ENCODE peak calls at places on chromosome 17, in eight cellular contexts. U, M, F, O, W, K, Z and P are unnamed samples.

GRCh38 chr17:57972151-57972550 is 15.9 kb downstream of the VEZF1 start:
- DNase-seq in U (no peak), M (no peak), F (no peak), O (no peak), W (no peak), K (no peak), Z (no peak), P (no peak)

GRCh38 chr17:75753514-75754377 is 11.2 kb downstream of the GALK1 start:
- DNase-seq in U (no peak), M (no peak), F (peak), O (no peak), W (peak), K (peak), Z (no peak), P (peak)

GRCh38 chr17:9018731-9019130 is 2.6 kb upstream of the NTN1 start:
- DNase-seq in U (no peak), M (no peak), F (no peak), O (no peak), W (no peak), K (no peak), Z (no peak), P (no peak)

GRCh38 chr17:71632328-71632727 is 488.5 kb upstream of the SOX9 start:
- DNase-seq in U (no peak), M (no peak), F (peak), O (peak), W (no peak), K (no peak), Z (no peak), P (no peak)

GRCh38 chr17:38893612-38894011 is 23.8 kb downstream of the LASP1 start:
- DNase-seq in U (no peak), M (no peak), F (no peak), O (no peak), W (no peak), K (no peak), Z (no peak), P (peak)

GRCh38 chr17:18371455-18371854 is 6.1 kb upstream of the EVPLL start:
- DNase-seq in U (no peak), M (no peak), F (no peak), O (no peak), W (no peak), K (no peak), Z (no peak), P (no peak)

GRCh38 chr17:70310251-70310672 is 140.9 kb downstream of the KCNJ2 start:
- DNase-seq in U (no peak), M (no peak), F (no peak), O (no peak), W (no peak), K (no peak), Z (no peak), P (no peak)

GRCh38 chr17:44167181-44167861 is 3.2 kb upstream of the ASB16 start:
- DNase-seq in U (no peak), M (no peak), F (no peak), O (no peak), W (no peak), K (no peak), Z (no peak), P (no peak)

GRCh38 chr17:65633988-65634387 is 72.5 kb upstream of the AXIN2 start:
- DNase-seq in U (no peak), M (no peak), F (no peak), O (no peak), W (no peak), K (no peak), Z (peak), P (no peak)

GRCh38 chr17:80005360-80006338 is 30.0 kb downstream of the TBC1D16 start:
- DNase-seq in U (no peak), M (no peak), F (peak), O (peak), W (peak), K (peak), Z (no peak), P (peak)

GRCh38 chr17:21168555-21168865 is 41.7 kb downstream of the DHRS7B start:
- DNase-seq in U (no peak), M (no peak), F (no peak), O (no peak), W (no peak), K (no peak), Z (no peak), P (no peak)

GRCh38 chr17:77501101-77501566 is 360.4 kb downstream of the SEC14L1 start:
- DNase-seq in U (no peak), M (no peak), F (no peak), O (no peak), W (no peak), K (no peak), Z (no peak), P (peak)

GRCh38 chr17:58491510-58492045 is 3.4 kb upstream of the HSF5 start:
- DNase-seq in U (no peak), M (no peak), F (no peak), O (no peak), W (no peak), K (no peak), Z (no peak), P (no peak)

GRCh38 chr17:73118139-73118538 is 25.7 kb upstream of the SLC39A11 start:
- DNase-seq in U (no peak), M (no peak), F (no peak), O (no peak), W (no peak), K (no peak), Z (no peak), P (no peak)

GRCh38 chr17:45888392-45888791 is 6.0 kb upstream of the MAPT start:
- DNase-seq in U (no peak), M (no peak), F (no peak), O (no peak), W (no peak), K (no peak), Z (no peak), P (no peak)

GRCh38 chr17:40598928-40599627 is 33.8 kb upstream of the CCR7 start:
- DNase-seq in U (peak), M (no peak), F (no peak), O (no peak), W (no peak), K (no peak), Z (no peak), P (no peak)

GRCh38 chr17:77100009-77100408 is 40.8 kb upstream of the SEC14L1 start:
- DNase-seq in U (peak), M (no peak), F (no peak), O (no peak), W (no peak), K (peak), Z (no peak), P (peak)

GRCh38 chr17:56320443-56320842 is 167.2 kb downstream of the ANKFN1 start:
- DNase-seq in U (no peak), M (no peak), F (no peak), O (no peak), W (no peak), K (no peak), Z (no peak), P (peak)

GRCh38 chr17:29241015-29241963 is 5.4 kb upstream of the CRYBA1 start:
- DNase-seq in U (no peak), M (no peak), F (peak), O (peak), W (no peak), K (peak), Z (no peak), P (peak)

GRCh38 chr17:2947588-2947950 is 115.8 kb downstream of the OR1D5 start:
- DNase-seq in U (no peak), M (no peak), F (no peak), O (no peak), W (no peak), K (no peak), Z (no peak), P (no peak)

GRCh38 chr17:2947996-2948550 is 115.3 kb downstream of the OR1D5 start:
- DNase-seq in U (no peak), M (no peak), F (no peak), O (no peak), W (no peak), K (no peak), Z (no peak), P (no peak)

GRCh38 chr17:2950846-2951245 is 112.6 kb downstream of the OR1D5 start:
- DNase-seq in U (no peak), M (no peak), F (no peak), O (no peak), W (no peak), K (no peak), Z (no peak), P (no peak)

GRCh38 chr17:2948721-2949468 is 114.5 kb downstream of the OR1D5 start:
- DNase-seq in U (no peak), M (no peak), F (no peak), O (no peak), W (no peak), K (no peak), Z (no peak), P (no peak)

GRCh38 chr17:2949469-2950044 is 113.8 kb downstream of the OR1D5 start:
- DNase-seq in U (no peak), M (no peak), F (no peak), O (peak), W (no peak), K (no peak), Z (no peak), P (no peak)
- H3K27ac ChIP-seq in U (no peak), M (peak), F (no peak), O (no peak), W (no peak), K (no peak), Z (no peak), P (no peak)

GRCh38 chr17:61942085-61942484 is 14.3 kb upstream of the INTS2 start:
- DNase-seq in U (no peak), M (no peak), F (no peak), O (no peak), W (no peak), K (no peak), Z (no peak), P (no peak)

GRCh38 chr17:61946359-61946758 is 18.6 kb upstream of the INTS2 start:
- DNase-seq in U (no peak), M (no peak), F (no peak), O (no peak), W (no peak), K (no peak), Z (no peak), P (no peak)

GRCh38 chr17:61943117-61943516 is 15.3 kb upstream of the INTS2 start:
- DNase-seq in U (no peak), M (no peak), F (no peak), O (no peak), W (no peak), K (no peak), Z (no peak), P (no peak)

GRCh38 chr17:61947367-61948078 is 19.7 kb upstream of the INTS2 start:
- DNase-seq in U (no peak), M (no peak), F (no peak), O (no peak), W (no peak), K (no peak), Z (no peak), P (no peak)
- H3K27ac ChIP-seq in U (no peak), M (no peak), F (no peak), O (no peak), W (no peak), K (no peak), Z (no peak), P (no peak)

GRCh38 chr17:3801043-3801746 is at the start of gene ITGAE:
- DNase-seq in U (no peak), M (no peak), F (no peak), O (no peak), W (no peak), K (no peak), Z (no peak), P (no peak)

GRCh38 chr17:3803308-3803640 is 2.3 kb upstream of the ITGAE start:
- DNase-seq in U (no peak), M (no peak), F (no peak), O (no peak), W (no peak), K (no peak), Z (no peak), P (no peak)

GRCh38 chr17:3804503-3804931 is 3.5 kb upstream of the ITGAE start:
- DNase-seq in U (no peak), M (no peak), F (no peak), O (no peak), W (no peak), K (no peak), Z (no peak), P (no peak)

GRCh38 chr17:3801792-3802191 is 804 bp upstream of the ITGAE start:
- DNase-seq in U (no peak), M (no peak), F (no peak), O (no peak), W (no peak), K (no peak), Z (no peak), P (no peak)

GRCh38 chr17:3802461-3803307 is 1.7 kb upstream of the ITGAE start:
- DNase-seq in U (peak), M (no peak), F (no peak), O (no peak), W (no peak), K (no peak), Z (peak), P (no peak)
- H3K27ac ChIP-seq in U (no peak), M (peak), F (no peak), O (no peak), W (no peak), K (peak), Z (peak), P (no peak)

GRCh38 chr17:42844271-42844670 is at the start of gene AOC2:
- DNase-seq in U (no peak), M (no peak), F (no peak), O (no peak), W (no peak), K (no peak), Z (no peak), P (no peak)
- H3K27ac ChIP-seq in U (no peak), M (no peak), F (no peak), O (no peak), W (no peak), K (peak), Z (no peak), P (no peak)

GRCh38 chr17:15514469-15514868 is 47.0 kb upstream of the CDRT4 start:
- DNase-seq in U (no peak), M (no peak), F (no peak), O (no peak), W (no peak), K (no peak), Z (no peak), P (no peak)

GRCh38 chr17:15516150-15516549 is 47.1 kb downstream of the TVP23C start:
- DNase-seq in U (no peak), M (no peak), F (no peak), O (no peak), W (no peak), K (no peak), Z (no peak), P (no peak)

GRCh38 chr17:15512310-15512709 is 44.9 kb upstream of the CDRT4 start:
- DNase-seq in U (no peak), M (no peak), F (no peak), O (no peak), W (no peak), K (no peak), Z (no peak), P (no peak)

GRCh38 chr17:15513058-15513858 is 45.8 kb upstream of the CDRT4 start:
- DNase-seq in U (no peak), M (no peak), F (no peak), O (no peak), W (no peak), K (no peak), Z (no peak), P (no peak)

GRCh38 chr17:15513859-15514446 is 46.5 kb upstream of the CDRT4 start:
- DNase-seq in U (no peak), M (no peak), F (no peak), O (no peak), W (no peak), K (no peak), Z (no peak), P (no peak)
- H3K27ac ChIP-seq in U (peak), M (no peak), F (no peak), O (no peak), W (no peak), K (peak), Z (peak), P (no peak)

GRCh38 chr17:35121315-35121714 is at the start of gene FNDC8:
- DNase-seq in U (no peak), M (no peak), F (no peak), O (no peak), W (no peak), K (no peak), Z (no peak), P (no peak)

GRCh38 chr17:35116845-35117244 is 2.8 kb downstream of the RAD51D start:
- DNase-seq in U (no peak), M (no peak), F (no peak), O (no peak), W (no peak), K (no peak), Z (no peak), P (peak)

GRCh38 chr17:35117984-35118383 is 1.7 kb downstream of the RAD51D start:
- DNase-seq in U (no peak), M (no peak), F (peak), O (no peak), W (no peak), K (no peak), Z (no peak), P (no peak)

DNA sequence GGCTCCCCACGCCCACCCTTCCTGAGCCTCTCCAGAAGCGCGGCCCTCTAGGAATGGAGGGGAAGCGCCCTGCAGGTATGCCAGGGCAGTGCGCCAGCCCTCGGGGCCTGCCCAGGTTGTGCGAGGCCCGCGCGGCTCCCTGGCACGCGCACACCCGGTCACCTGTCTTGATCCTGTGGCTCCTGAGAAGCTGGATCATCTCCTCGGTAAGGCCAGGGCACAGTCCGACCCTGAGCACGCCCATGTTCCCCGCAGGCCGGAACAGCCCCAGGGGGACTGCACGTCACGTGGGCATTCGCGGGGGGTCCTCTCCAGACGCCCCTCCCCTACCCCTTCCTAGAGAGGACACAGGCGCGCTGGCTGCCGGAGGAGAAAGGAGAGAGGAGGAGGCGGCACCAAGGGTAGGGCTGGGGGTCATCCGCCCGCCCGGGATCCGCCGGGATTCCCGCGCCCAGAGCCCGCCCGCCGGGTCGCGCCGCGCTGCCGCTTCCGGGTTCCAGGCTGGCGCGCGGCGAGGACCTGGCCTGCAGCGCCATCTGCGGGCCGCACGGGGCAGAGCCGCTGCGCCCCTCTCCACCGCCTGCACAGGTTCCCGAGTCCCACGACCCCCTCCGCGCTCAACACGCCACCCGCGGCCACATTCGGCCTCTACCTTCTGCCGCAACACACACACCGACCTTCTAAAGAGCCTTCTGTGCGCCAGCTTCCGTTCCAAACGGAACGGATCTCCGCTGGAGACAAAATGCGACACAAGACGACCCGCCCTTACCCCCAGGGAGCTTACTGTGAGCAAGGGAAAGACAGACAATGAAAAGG is at the start of gene RAD51D:
- DNase-seq in U (peak), M (no peak), F (peak), O (peak), W (peak), K (peak), Z (peak), P (peak)
- H3K27ac ChIP-seq in U (peak), M (peak), F (peak), O (peak), W (peak), K (peak), Z (peak), P (no peak)

GRCh38 chr17:47687748-47688147 is 6.2 kb upstream of the TBKBP1 start:
- DNase-seq in U (no peak), M (no peak), F (no peak), O (no peak), W (no peak), K (no peak), Z (no peak), P (peak)
- H3K27ac ChIP-seq in U (no peak), M (no peak), F (no peak), O (peak), W (no peak), K (no peak), Z (no peak), P (peak)

DNA sequence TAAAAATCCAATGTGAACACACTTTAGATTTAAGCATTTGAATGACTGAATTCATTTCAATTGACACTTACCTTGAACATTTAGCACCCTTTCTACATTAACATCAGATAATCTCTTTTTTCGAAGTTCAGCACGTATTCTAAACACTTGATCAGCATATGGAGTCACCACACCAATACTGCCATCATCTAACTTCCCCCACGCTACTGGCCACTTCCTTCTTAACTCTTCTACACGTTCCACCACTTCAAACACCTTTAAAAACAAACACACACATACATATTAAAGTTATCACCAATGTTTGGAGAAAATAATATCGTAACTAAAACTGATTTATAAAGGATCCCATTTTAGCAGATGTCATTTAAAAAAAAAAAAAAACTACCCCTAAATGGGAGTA is 93.5 kb downstream of the CACNG1 start:
- DNase-seq in U (no peak), M (no peak), F (no peak), O (no peak), W (no peak), K (no peak), Z (no peak), P (no peak)
- H3K27ac ChIP-seq in U (no peak), M (no peak), F (no peak), O (no peak), W (no peak), K (no peak), Z (no peak), P (no peak)